ENCODE peak calls at places on chromosomes 1 and 21, in seven cellular contexts. C is stimulated activated CD4-positive, alpha-beta T cell treated with anti-CD3 and anti-CD28 coated beads, Interleukin-15, amount 100 ng/mL, for 1 hour; F is NCI-H1092; O is anterior cingulate cortex; L is stimulated activated naive B cell treated with anti-CD40 and anti-IgM and Interleukin-4, amounts not matched to agents 10 μg/mL and 1 μg/mL and 100 μg/mL, for 72 hours; J is HuH-7; T is mucosa of descending colon. Y is an unnamed sample.
A peak's percentile ranks its signal among the peaks of the same experiment; 100 is the strongest.

GRCh38 chr21:37071561-37072238 is 1.2 kb downstream of the PIGP start:
- DNase-seq in F (no peak), J (no peak), T (peak; percentile 54), C (no peak), L (no peak), O (no peak), Y (no peak)

GRCh38 chr1:6967431-6968079 is 182.3 kb downstream of the CAMTA1 start:
- DNase-seq in F (no peak), L (peak; percentile 18), C (no peak), J (no peak), T (no peak), O (no peak), Y (no peak)

GRCh38 chr1:220999872-221000863 is 120.9 kb downstream of the HLX start:
- DNase-seq in T (no peak), L (no peak), J (no peak), O (no peak), F (no peak), C (no peak), Y (no peak)

GRCh38 chr1:191641420-191642215 is 516.6 kb upstream of the RGS18 start:
- DNase-seq in C (no peak), J (no peak), T (no peak), O (no peak), F (no peak), L (no peak), Y (no peak)

GRCh38 chr1:17189632-17190525 is 15.0 kb upstream of the PADI1 start:
- DNase-seq in L (no peak), F (no peak), O (no peak), C (no peak), J (no peak), T (no peak), Y (no peak)

GRCh38 chr1:201137579-201138310 is 10.8 kb upstream of the ASCL5 start:
- DNase-seq in F (no peak), L (no peak), T (peak; percentile 46), O (peak; percentile 9), J (no peak), C (no peak), Y (no peak)

GRCh38 chr1:100704473-100704872 is 15.1 kb upstream of the VCAM1 start:
- DNase-seq in O (no peak), F (no peak), T (no peak), L (no peak), J (no peak), C (no peak), Y (no peak)

GRCh38 chr1:7042322-7043231 is 257.3 kb downstream of the CAMTA1 start:
- DNase-seq in T (no peak), L (no peak), O (no peak), J (peak; percentile 36), F (peak; percentile 56), C (no peak), Y (peak; percentile 38)

GRCh38 chr1:32336963-32337675 is 1.1 kb upstream of the MARCKSL1 start:
- DNase-seq in F (no peak), L (peak; percentile 84), T (peak; percentile 54), C (no peak), J (no peak), O (no peak), Y (no peak)

GRCh38 chr21:42513985-42514882 is 582 bp downstream of the SLC37A1 start:
- DNase-seq in T (peak; percentile 84), L (peak; percentile 66), F (no peak), C (no peak), O (no peak), J (no peak), Y (peak; percentile 58)

GRCh38 chr1:189429610-189430009 is 1048.1 kb downstream of the BRINP3 start:
- DNase-seq in T (no peak), L (no peak), J (peak; percentile 23), C (no peak), O (no peak), F (peak; percentile 13), Y (peak; percentile 46)

GRCh38 chr1:168092566-168093355 is 44.0 kb downstream of the GPR161 start:
- DNase-seq in J (peak; percentile 61), O (no peak), L (no peak), F (no peak), C (no peak), T (no peak), Y (peak; percentile 33)

GRCh38 chr1:116709666-116710167 is 42.2 kb upstream of the IGSF3 start:
- DNase-seq in T (no peak), O (no peak), L (no peak), C (no peak), F (no peak), J (no peak), Y (no peak)

GRCh38 chr1:107782192-107782845 is 182.7 kb downstream of the VAV3 start:
- DNase-seq in O (no peak), C (no peak), L (no peak), J (peak; percentile 9), T (no peak), F (peak; percentile 37), Y (peak; percentile 27)

GRCh38 chr1:42756956-42757891 is 9.6 kb downstream of the P3H1 start:
- DNase-seq in C (no peak), O (no peak), L (no peak), T (no peak), F (peak; percentile 57), J (peak; percentile 82), Y (peak; percentile 69)

GRCh38 chr1:230425252-230426061 is 675 bp downstream of the PGBD5 start:
- DNase-seq in L (no peak), C (no peak), F (no peak), T (peak; percentile 32), O (no peak), J (peak; percentile 12), Y (peak; percentile 53)

GRCh38 chr21:28793043-28793442 is 199.6 kb downstream of the LTN1 start:
- DNase-seq in O (no peak), L (no peak), J (no peak), C (no peak), F (no peak), T (no peak), Y (no peak)

GRCh38 chr1:203450016-203450415 is 25.6 kb upstream of the PRELP start:
- DNase-seq in C (no peak), O (no peak), T (no peak), F (no peak), L (no peak), J (no peak), Y (no peak)

GRCh38 chr1:2499986-2500596 is 24.0 kb downstream of the PLCH2 start:
- DNase-seq in T (no peak), J (no peak), F (no peak), C (no peak), L (no peak), O (no peak), Y (no peak)

GRCh38 chr1:7224081-7224534 is 438.9 kb downstream of the CAMTA1 start:
- DNase-seq in O (no peak), F (no peak), C (no peak), J (no peak), T (no peak), L (no peak), Y (no peak)

GRCh38 chr21:32351428-32351827 is 41.4 kb downstream of the URB1 start:
- DNase-seq in F (no peak), L (no peak), T (no peak), O (no peak), J (no peak), C (no peak), Y (no peak)

GRCh38 chr1:3469104-3469848 is 14.8 kb downstream of the ARHGEF16 start:
- DNase-seq in O (no peak), T (peak; percentile 16), C (no peak), L (no peak), F (no peak), J (no peak), Y (no peak)

GRCh38 chr1:221669441-221669840 is 72.4 kb downstream of the DUSP10 start:
- DNase-seq in O (no peak), F (peak; percentile 13), L (no peak), J (no peak), C (no peak), T (no peak), Y (no peak)

GRCh38 chr1:26517766-26518049 is 11.9 kb upstream of the RPS6KA1 start:
- DNase-seq in C (no peak), L (no peak), T (no peak), O (no peak), F (no peak), J (no peak), Y (no peak)

GRCh38 chr1:158146165-158146564 is 34.5 kb upstream of the CD1D start:
- DNase-seq in F (no peak), C (no peak), J (no peak), O (no peak), T (no peak), L (no peak), Y (no peak)

GRCh38 chr1:244113532-244114320 is 62.6 kb downstream of the ZBTB18 start:
- DNase-seq in C (no peak), J (no peak), T (no peak), L (no peak), F (no peak), O (no peak), Y (no peak)

GRCh38 chr1:2260917-2261316 is 32.8 kb downstream of the SKI start:
- DNase-seq in O (no peak), F (no peak), L (no peak), J (no peak), C (no peak), T (no peak), Y (no peak)

GRCh38 chr1:112803906-112804762 is 89.0 kb upstream of the PPM1J start:
- DNase-seq in F (peak; percentile 12), J (peak; percentile 65), T (peak; percentile 85), C (no peak), L (peak; percentile 39), O (peak; percentile 23), Y (peak; percentile 88)

GRCh38 chr1:155186955-155187891 is 13.6 kb downstream of the TRIM46 start:
- DNase-seq in O (no peak), J (no peak), C (no peak), F (no peak), L (no peak), T (peak; percentile 32), Y (no peak)

GRCh38 chr21:26842976-26843911 is 2.0 kb downstream of the ADAMTS1 start:
- DNase-seq in L (no peak), F (no peak), O (peak; percentile 66), T (peak; percentile 88), C (no peak), J (peak; percentile 68), Y (peak; percentile 80)

Y was measured in HEK293T.